ENCODE peak calls at places on chromosomes 1 and 21, in four cellular contexts. P, R, L and Q are unnamed samples.

GRCh38 chr1:111392460-111392945 is 35.0 kb downstream of the OVGP1 start:
- DNase-seq in P (no peak), R (no peak), L (no peak), Q (no peak)

GRCh38 chr1:32321712-32322291 is 14.2 kb downstream of the MARCKSL1 start:
- DNase-seq in P (peak), R (no peak), L (no peak), Q (no peak)

GRCh38 chr21:41837756-41838297 is 41.3 kb downstream of the PRDM15 start:
- DNase-seq in P (no peak), R (no peak), L (no peak), Q (no peak)

GRCh38 chr1:78340006-78340405 is 150.8 kb upstream of the PTGFR start:
- DNase-seq in P (no peak), R (no peak), L (no peak), Q (no peak)

GRCh38 chr1:61226791-61227567 is 144.6 kb downstream of the NFIA start:
- DNase-seq in P (no peak), R (no peak), L (no peak), Q (no peak)

GRCh38 chr1:63663301-63663700 is 70.1 kb downstream of the PGM1 start:
- DNase-seq in P (no peak), R (no peak), L (no peak), Q (no peak)

GRCh38 chr1:180994262-180994661 is 28.4 kb downstream of the STX6 start:
- DNase-seq in P (no peak), R (no peak), L (no peak), Q (peak)

GRCh38 chr1:52444465-52444864 is 40.1 kb downstream of the PRPF38A start:
- DNase-seq in P (no peak), R (no peak), L (no peak), Q (no peak)

DNA sequence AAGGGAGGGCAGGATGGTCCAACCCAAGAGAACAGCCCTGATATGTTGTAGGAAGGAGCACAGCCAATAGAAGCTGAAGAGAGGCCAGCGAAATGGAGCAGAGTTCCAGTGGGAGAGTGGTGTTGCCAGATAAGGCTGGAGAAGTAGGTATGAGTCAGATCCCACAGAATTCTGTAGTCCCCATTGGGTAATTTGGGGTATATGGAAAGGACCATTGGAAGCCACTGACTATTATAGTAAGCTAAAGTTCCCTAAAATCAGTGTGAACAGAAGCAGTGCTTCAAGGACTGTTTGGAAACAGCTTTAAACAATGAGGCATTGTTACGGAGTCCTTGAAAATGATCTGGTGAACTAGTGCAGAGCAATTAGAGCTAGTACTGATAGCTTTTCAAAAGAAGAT is 63.0 kb downstream of the DISP1 start:
- DNase-seq in P (peak), R (peak), L (no peak), Q (no peak)
- TF ChIP-seq TARDBP in P (no peak), R (no peak), L (no peak), Q (no peak)

GRCh38 chr1:246711548-246712003 is 12.6 kb upstream of the SCCPDH start:
- DNase-seq in P (peak), R (no peak), L (no peak), Q (no peak)
- TF ChIP-seq TARDBP in P (no peak), R (no peak), L (no peak), Q (no peak)

DNA sequence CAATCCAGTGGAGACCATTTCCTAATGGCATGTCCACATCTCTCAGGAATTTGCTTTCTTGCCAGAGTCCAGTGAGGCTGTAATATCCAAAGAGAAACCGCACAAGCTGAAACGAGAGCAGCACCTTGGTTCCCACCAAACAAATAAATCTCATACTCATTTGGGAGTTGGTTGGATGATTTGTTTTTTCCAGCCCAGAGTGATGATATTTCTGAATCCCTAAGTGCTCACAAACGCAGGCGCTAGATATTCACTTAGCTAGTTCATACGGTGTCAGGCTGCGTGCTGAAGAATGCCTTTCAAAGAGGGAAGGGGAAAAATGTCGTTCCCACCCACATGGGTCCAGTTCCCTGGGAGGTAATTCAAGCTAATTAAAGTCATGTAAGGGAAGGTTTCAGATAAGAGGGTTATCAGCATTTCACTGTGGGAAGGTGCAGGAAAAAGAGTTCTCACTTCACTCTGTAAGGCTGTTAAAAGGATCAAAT is 19.6 kb downstream of the DPT start:
- DNase-seq in P (no peak), R (no peak), L (no peak), Q (no peak)
- TF ChIP-seq TARDBP in P (no peak), R (no peak), L (no peak), Q (no peak)

GRCh38 chr1:202692959-202693555 is 17.2 kb downstream of the SYT2 start:
- DNase-seq in P (peak), R (peak), L (no peak), Q (peak)

GRCh38 chr1:202694354-202694753 is 15.9 kb downstream of the SYT2 start:
- DNase-seq in P (no peak), R (no peak), L (no peak), Q (no peak)

GRCh38 chr1:202689493-202690342 is 20.5 kb downstream of the SYT2 start:
- DNase-seq in P (no peak), R (no peak), L (no peak), Q (no peak)

GRCh38 chr1:202689082-202689481 is 21.2 kb downstream of the SYT2 start:
- DNase-seq in P (no peak), R (no peak), L (no peak), Q (no peak)

GRCh38 chr1:202691846-202692245 is 18.4 kb downstream of the SYT2 start:
- DNase-seq in P (no peak), R (no peak), L (no peak), Q (no peak)
- TF ChIP-seq TARDBP in P (no peak), R (no peak), L (no peak), Q (no peak)